ENCODE peak calls at places on chromosomes 2 and 18, in ten cellular contexts. K is stimulated activated CD4-positive, alpha-beta T cell treated with anti-CD3 and anti-CD28 coated beads, Interleukin-15, amount 100 ng/mL, for 1 hour; I is activated T-cell treated with anti-CD3 and anti-CD28 coated beads, Interleukin-2, amount 50 U/mL, for 1 hour; H is adipocyte; V is MCF 10A; A is stimulated activated CD8-positive, alpha-beta memory T cell treated with anti-CD3 and anti-CD28 coated beads, Interleukin-15, amount 100 ng/mL, for 24 hours; D is stomach; Q is activated T-helper 1 cell treated with anti-CD3 and anti-CD28 coated beads, Interleukin-2, amount 50 U/mL, for 16 hours; C is adrenal gland; O is frontal cortex. X is an unnamed sample.

GRCh38 chr2:94870392-94871225 is 621 bp upstream of the TEKT4 start:
- DNase-seq in K (no peak), I (no peak), H (no peak), V (no peak), A (no peak), D (no peak), Q (no peak), C (peak), O (no peak), X (peak)

GRCh38 chr2:200219400-200220113 is 86.9 kb upstream of the SPATS2L start:
- DNase-seq in K (no peak), I (no peak), H (no peak), V (no peak), A (no peak), D (no peak), Q (no peak), C (no peak), O (no peak), X (no peak)

GRCh38 chr2:163269375-163270021 is 430.9 kb upstream of the KCNH7 start:
- DNase-seq in K (no peak), I (no peak), H (peak), V (no peak), A (no peak), D (no peak), Q (no peak), C (no peak), O (no peak), X (no peak)

GRCh38 chr2:128835342-128835855 is 516.7 kb upstream of the HS6ST1 start:
- DNase-seq in K (no peak), I (no peak), H (no peak), V (no peak), A (no peak), D (no peak), Q (no peak), C (no peak), O (no peak), X (no peak)

GRCh38 chr2:39631715-39632114 is 34.0 kb upstream of the TMEM178A start:
- DNase-seq in K (no peak), I (no peak), H (peak), V (peak), A (no peak), D (no peak), Q (no peak), C (peak), O (no peak), X (no peak)

GRCh38 chr18:23853448-23854210 is 160.9 kb upstream of the TTC39C start:
- DNase-seq in K (no peak), I (no peak), H (peak), V (no peak), A (no peak), D (no peak), Q (no peak), C (no peak), O (no peak), X (no peak)

GRCh38 chr2:235856151-235856819 is 311.9 kb downstream of the GBX2 start:
- DNase-seq in K (no peak), I (no peak), H (no peak), V (no peak), A (no peak), D (no peak), Q (no peak), C (peak), O (no peak), X (no peak)

GRCh38 chr2:226524381-226524843 is 275.2 kb downstream of the IRS1 start:
- DNase-seq in K (no peak), I (no peak), H (peak), V (peak), A (no peak), D (no peak), Q (no peak), C (no peak), O (no peak), X (no peak)

GRCh38 chr2:218400167-218400929 is 680 bp downstream of the CTDSP1 start:
- DNase-seq in K (peak), I (peak), H (peak), V (peak), A (no peak), D (no peak), Q (no peak), C (peak), O (peak), X (peak)

GRCh38 chr2:75595541-75596395 is 35.0 kb upstream of the EVA1A start:
- DNase-seq in K (no peak), I (no peak), H (peak), V (peak), A (no peak), D (no peak), Q (no peak), C (no peak), O (no peak), X (no peak)

GRCh38 chr2:30226144-30227032 is 4.9 kb upstream of the LBH start:
- DNase-seq in K (no peak), I (no peak), H (peak), V (no peak), A (no peak), D (no peak), Q (no peak), C (no peak), O (no peak), X (no peak)

GRCh38 chr2:233807215-233807865 is 29.2 kb downstream of the MROH2A start:
- DNase-seq in K (no peak), I (no peak), H (no peak), V (peak), A (no peak), D (peak), Q (no peak), C (peak), O (no peak), X (peak)

GRCh38 chr2:129619471-129619870 is 360.0 kb upstream of the RAB6C start:
- DNase-seq in K (no peak), I (no peak), H (no peak), V (peak), A (no peak), D (no peak), Q (no peak), C (no peak), O (no peak), X (no peak)

GRCh38 chr2:169038338-169038757 is 7.2 kb upstream of the ABCB11 start:
- DNase-seq in K (no peak), I (no peak), H (peak), V (peak), A (no peak), D (no peak), Q (no peak), C (no peak), O (no peak), X (no peak)

GRCh38 chr2:166314022-166314759 is 61.6 kb downstream of the SCN9A start:
- DNase-seq in K (no peak), I (no peak), H (peak), V (peak), A (no peak), D (no peak), Q (no peak), C (no peak), O (no peak), X (no peak)

GRCh38 chr2:36582556-36583350 is 15.2 kb downstream of the FEZ2 start:
- DNase-seq in K (no peak), I (no peak), H (no peak), V (no peak), A (no peak), D (no peak), Q (no peak), C (no peak), O (no peak), X (no peak)

GRCh38 chr2:53559302-53559967 is 208.2 kb upstream of the CHAC2 start:
- DNase-seq in K (no peak), I (no peak), H (no peak), V (peak), A (no peak), D (no peak), Q (no peak), C (no peak), O (no peak), X (no peak)

GRCh38 chr2:118641711-118642110 is 205.7 kb downstream of the EN1 start:
- DNase-seq in K (no peak), I (no peak), H (no peak), V (no peak), A (no peak), D (no peak), Q (no peak), C (no peak), O (no peak), X (no peak)

GRCh38 chr2:7732497-7732896 is 815.3 kb downstream of the RNF144A start:
- DNase-seq in K (no peak), I (no peak), H (no peak), V (no peak), A (no peak), D (no peak), Q (no peak), C (no peak), O (no peak), X (no peak)

GRCh38 chr2:8627019-8627691 is 54.7 kb upstream of the ID2 start:
- DNase-seq in K (no peak), I (no peak), H (no peak), V (no peak), A (no peak), D (no peak), Q (no peak), C (no peak), O (no peak), X (peak)

GRCh38 chr2:128291161-128291843 is 27.4 kb downstream of the HS6ST1 start:
- DNase-seq in K (no peak), I (no peak), H (no peak), V (no peak), A (no peak), D (no peak), Q (no peak), C (peak), O (no peak), X (no peak)

GRCh38 chr2:73852020-73852419 is 23.3 kb downstream of the STAMBP start:
- DNase-seq in K (no peak), I (no peak), H (peak), V (peak), A (no peak), D (no peak), Q (no peak), C (no peak), O (no peak), X (no peak)

GRCh38 chr2:232420073-232420454 is 13.4 kb downstream of the ALPG start:
- DNase-seq in K (no peak), I (no peak), H (no peak), V (no peak), A (no peak), D (no peak), Q (no peak), C (no peak), O (no peak), X (no peak)

GRCh38 chr2:174939046-174939445 is 66.1 kb downstream of the CHN1 start:
- DNase-seq in K (no peak), I (no peak), H (peak), V (peak), A (no peak), D (no peak), Q (no peak), C (no peak), O (no peak), X (no peak)

GRCh38 chr2:114940785-114941458 is 498.5 kb downstream of the DPP10 start:
- DNase-seq in K (no peak), I (no peak), H (no peak), V (no peak), A (no peak), D (no peak), Q (no peak), C (no peak), O (no peak), X (no peak)